ENCODE peak calls at places on chromosomes 6 and 20, in eight cellular contexts. O is A549, U is fibroblast of lung, N is IMR-90, V is psoas muscle, G is tibial nerve, K is heart right ventricle, X is right cardiac atrium. B is an unnamed sample.

GRCh38 chr20:62791301-62792181 is 4.7 kb upstream of the MRGBP start:
- DNase-seq in N (peak; percentile 91), O (peak; percentile 92), U (peak; percentile 92), V (peak; percentile 79), G (peak; percentile 60), K (peak; percentile 84), X (peak; percentile 81), B (peak; percentile 26)

GRCh38 chr6:116074732-116075387 is 14.2 kb upstream of the FRK start:
- DNase-seq in V (no peak), X (no peak), K (no peak), G (no peak), N (peak; percentile 31), U (no peak), O (no peak), B (no peak)

GRCh38 chr6:154485784-154486183 is 24.7 kb downstream of the CNKSR3 start:
- DNase-seq in V (no peak), N (no peak), O (no peak), X (no peak), G (no peak), U (peak; percentile 20), K (no peak), B (no peak)

GRCh38 chr20:37492096-37492625 is 28.9 kb upstream of the NNAT start:
- DNase-seq in V (no peak), U (no peak), G (no peak), K (no peak), N (no peak), X (no peak), O (no peak), B (no peak)

GRCh38 chr6:150857062-150857905 is 8.2 kb upstream of the MTHFD1L start:
- DNase-seq in X (no peak), O (peak; percentile 46), K (no peak), G (no peak), N (peak; percentile 100), V (no peak), U (peak; percentile 100), B (peak; percentile 61)

GRCh38 chr20:14234666-14235295 is 102.6 kb downstream of the FLRT3 start:
- DNase-seq in N (peak; percentile 65), V (no peak), O (no peak), U (peak; percentile 47), G (no peak), K (no peak), X (no peak), B (peak; percentile 5)

GRCh38 chr20:37266940-37267683 is 5.5 kb upstream of the GHRH start:
- DNase-seq in X (no peak), K (no peak), U (no peak), V (no peak), N (no peak), G (no peak), O (no peak), B (no peak)

GRCh38 chr6:114108119-114109002 is 137.4 kb upstream of the HDAC2 start:
- DNase-seq in U (peak; percentile 75), N (peak; percentile 68), V (peak; percentile 57), O (peak; percentile 25), K (peak; percentile 48), X (peak; percentile 55), G (peak; percentile 45), B (no peak)

GRCh38 chr20:32970973-32971300 is 33.3 kb downstream of the SUN5 start:
- DNase-seq in U (no peak), G (no peak), O (no peak), X (no peak), K (no peak), N (no peak), V (no peak), B (no peak)

GRCh38 chr20:363319-364078 is 16.6 kb downstream of the NRSN2 start:
- DNase-seq in U (no peak), O (no peak), G (no peak), X (no peak), V (no peak), K (no peak), N (peak; percentile 36), B (no peak)

GRCh38 chr6:11732036-11732545 is 46.5 kb downstream of the ADTRP start:
- DNase-seq in O (no peak), U (peak; percentile 2), G (peak; percentile 60), V (peak; percentile 75), K (peak; percentile 63), X (peak; percentile 67), N (peak; percentile 12), B (no peak)

GRCh38 chr6:28875348-28875747 is 48.4 kb downstream of the TRIM27 start:
- DNase-seq in X (no peak), V (no peak), U (no peak), G (no peak), K (no peak), N (no peak), O (no peak), B (no peak)

GRCh38 chr20:56463428-56463827 is 5.0 kb upstream of the RTF2 start:
- DNase-seq in O (no peak), V (no peak), N (no peak), K (no peak), G (no peak), X (no peak), U (no peak), B (no peak)

GRCh38 chr6:1395941-1396908 is 6.8 kb downstream of the FOXF2 start:
- DNase-seq in V (no peak), N (no peak), X (no peak), U (peak; percentile 24), O (no peak), G (no peak), K (no peak), B (no peak)

GRCh38 chr6:109342564-109342963 is 39.7 kb downstream of the CD164 start:
- DNase-seq in V (no peak), X (no peak), O (no peak), G (no peak), U (no peak), K (no peak), N (no peak), B (no peak)

GRCh38 chr6:137589067-137589848 is 95.1 kb upstream of the OLIG3 start:
- DNase-seq in X (no peak), G (no peak), O (peak; percentile 10), N (peak; percentile 50), U (peak; percentile 36), K (no peak), V (no peak), B (peak; percentile 43)

GRCh38 chr6:53922571-53922981 is 127.8 kb downstream of the LRRC1 start:
- DNase-seq in X (no peak), N (no peak), V (no peak), G (no peak), U (no peak), K (no peak), O (no peak), B (no peak)
- H3K27ac ChIP-seq in X (no peak overlapping the region), N (no peak overlapping the region), V (no peak overlapping the region), G (no peak overlapping the region), U (no peak overlapping the region), K (no peak overlapping the region), O (no peak overlapping the region), B (no peak overlapping the region)

GRCh38 chr6:88916615-88917198 is 46.7 kb downstream of the RNGTT start:
- DNase-seq in U (no peak), V (no peak), G (no peak), N (no peak), X (no peak), K (no peak), O (no peak), B (peak; percentile 48)
- H3K27ac ChIP-seq in U (no peak overlapping the region), V (no peak overlapping the region), G (no peak overlapping the region), N (no peak overlapping the region), X (no peak overlapping the region), K (no peak overlapping the region), O (no peak overlapping the region), B (peak overlapping the region; percentile 17)

GRCh38 chr20:3094848-3095629 is 10.5 kb upstream of the AVP start:
- DNase-seq in X (no peak), K (no peak), G (no peak), N (no peak), O (no peak), V (no peak), U (no peak), B (no peak)

GRCh38 chr20:3092611-3093379 is 8.3 kb upstream of the AVP start:
- DNase-seq in U (no peak), O (no peak), N (no peak), G (no peak), K (no peak), X (no peak), V (peak; percentile 36), B (no peak)

GRCh38 chr20:3088031-3088430 is 3.5 kb upstream of the AVP start:
- DNase-seq in G (no peak), V (no peak), K (no peak), O (no peak), N (no peak), X (no peak), U (no peak), B (no peak)

GRCh38 chr20:3090565-3090964 is 6.0 kb upstream of the AVP start:
- DNase-seq in K (no peak), U (no peak), G (no peak), V (no peak), X (no peak), O (no peak), N (no peak), B (no peak)

GRCh38 chr20:3093861-3094361 is 9.4 kb upstream of the AVP start:
- DNase-seq in O (no peak), X (no peak), U (no peak), G (no peak), K (no peak), N (no peak), V (no peak), B (no peak)
- H3K27ac ChIP-seq in O (no peak overlapping the region), X (no peak overlapping the region), U (no peak overlapping the region), G (no peak overlapping the region), K (no peak overlapping the region), N (no peak overlapping the region), V (no peak overlapping the region), B (no peak overlapping the region)

GRCh38 chr6:7135755-7136154 is 28.0 kb downstream of the RREB1 start:
- DNase-seq in O (no peak), U (no peak), N (no peak), X (no peak), G (no peak), K (no peak), V (no peak), B (no peak)
- H3K27ac ChIP-seq in O (no peak overlapping the region), U (no peak overlapping the region), N (no peak overlapping the region), X (no peak overlapping the region), G (no peak overlapping the region), K (no peak overlapping the region), V (peak overlapping the region; percentile 99), B (peak overlapping the region; percentile 15)

GRCh38 chr6:87127737-87128136 is 27.6 kb upstream of the ZNF292 start:
- DNase-seq in G (no peak), X (no peak), U (no peak), K (no peak), O (no peak), N (no peak), V (no peak), B (no peak)
- H3K27ac ChIP-seq in G (no peak overlapping the region), X (no peak overlapping the region), U (no peak overlapping the region), K (no peak overlapping the region), O (no peak overlapping the region), N (no peak overlapping the region), V (no peak overlapping the region), B (no peak overlapping the region)

GRCh38 chr6:131292145-131292938 is 157.1 kb downstream of the AKAP7 start:
- DNase-seq in X (no peak), G (no peak), K (no peak), N (no peak), V (no peak), U (no peak), O (no peak), B (no peak)
- H3K27ac ChIP-seq in X (no peak overlapping the region), G (no peak overlapping the region), K (no peak overlapping the region), N (no peak overlapping the region), V (no peak overlapping the region), U (no peak overlapping the region), O (no peak overlapping the region), B (no peak overlapping the region)

B was measured in epithelial cell of prostate.